ENCODE peak calls at places on chromosomes 2 and 18, in nine cellular contexts. W is HCT116, D is A549, S is ovary, U is prostate gland, M is heart left ventricle, N is body of pancreas, E is uterus, T is stomach. J is an unnamed sample.

GRCh38 chr2:7357993-7358392 is 440.8 kb downstream of the RNF144A start:
- DNase-seq in W (no peak), D (no peak), S (no peak), U (no peak), M (no peak), N (no peak), E (no peak), T (no peak), J (no peak)

GRCh38 chr2:20208487-20208882 is 16.4 kb downstream of the SDC1 start:
- DNase-seq in W (no peak), D (no peak), S (no peak), U (no peak), M (no peak), N (peak; percentile 49), E (no peak), T (peak; percentile 60), J (no peak)

GRCh38 chr2:67954125-67954748 is 108.6 kb downstream of the C1D start:
- DNase-seq in W (no peak), D (no peak), S (no peak), U (peak; percentile 11), M (no peak), N (peak; percentile 15), E (no peak), T (peak; percentile 27), J (no peak)

GRCh38 chr2:219772103-219772502 is 144.7 kb downstream of the SLC4A3 start:
- DNase-seq in W (no peak), D (no peak), S (no peak), U (peak; percentile 71), M (no peak), N (no peak), E (no peak), T (peak; percentile 38), J (no peak)

GRCh38 chr2:98507940-98508689 is 63.5 kb downstream of the INPP4A start:
- DNase-seq in W (no peak), D (no peak), S (no peak), U (no peak), M (peak; percentile 75), N (no peak), E (peak; percentile 67), T (no peak), J (peak; percentile 86)

GRCh38 chr18:10350661-10351060 is 103.8 kb upstream of the APCDD1 start:
- DNase-seq in W (no peak), D (no peak), S (no peak), U (no peak), M (no peak), N (no peak), E (no peak), T (no peak), J (no peak)

GRCh38 chr2:109131777-109132176 is 2.8 kb downstream of the SH3RF3 start:
- DNase-seq in W (no peak), D (no peak), S (no peak), U (no peak), M (no peak), N (no peak), E (no peak), T (no peak), J (no peak)

GRCh38 chr2:220071716-220072115 is 444.3 kb downstream of the SLC4A3 start:
- DNase-seq in W (no peak), D (no peak), S (no peak), U (no peak), M (no peak), N (no peak), E (no peak), T (no peak), J (no peak)

GRCh38 chr2:6917071-6917760 is at the start of gene RNF144A:
- DNase-seq in W (no peak), D (peak; percentile 53), S (peak; percentile 62), U (peak; percentile 35), M (peak; percentile 55), N (peak; percentile 65), E (peak; percentile 74), T (peak; percentile 64), J (peak; percentile 94)

GRCh38 chr2:121205321-121205942 is 79.6 kb downstream of the TFCP2L1 start:
- DNase-seq in W (no peak), D (no peak), S (no peak), U (no peak), M (peak; percentile 64), N (peak; percentile 42), E (no peak), T (peak; percentile 57), J (peak; percentile 21)

GRCh38 chr2:96815326-96816126 is 542 bp upstream of the CNNM3 start:
- DNase-seq in W (no peak), D (peak; percentile 38), S (no peak), U (peak; percentile 29), M (no peak), N (peak; percentile 40), E (no peak), T (no peak), J (peak; percentile 83)

GRCh38 chr2:66929632-66930385 is 467.3 kb upstream of the ETAA1 start:
- DNase-seq in W (no peak), D (no peak), S (peak; percentile 96), U (peak; percentile 74), M (peak; percentile 37), N (peak; percentile 91), E (peak; percentile 79), T (peak; percentile 65), J (peak; percentile 64)

GRCh38 chr2:5409925-5410360 is 282.2 kb upstream of the SOX11 start:
- DNase-seq in W (no peak), D (no peak), S (no peak), U (no peak), M (no peak), N (no peak), E (no peak), T (no peak), J (no peak)

GRCh38 chr2:66481100-66481549 is 46.2 kb downstream of the MEIS1 start:
- DNase-seq in W (no peak), D (peak; percentile 22), S (no peak), U (no peak), M (peak; percentile 51), N (no peak), E (no peak), T (peak; percentile 31), J (no peak)

GRCh38 chr2:27581417-27582128 is 1.3 kb upstream of the ZNF512 start:
- DNase-seq in W (no peak), D (no peak), S (no peak), U (no peak), M (no peak), N (no peak), E (no peak), T (no peak), J (no peak)

GRCh38 chr2:239880396-239880795 is 144.7 kb downstream of the NDUFA10 start:
- DNase-seq in W (no peak), D (no peak), S (no peak), U (no peak), M (no peak), N (no peak), E (no peak), T (peak; percentile 18), J (no peak)

GRCh38 chr2:124804014-124804940 is 779.2 kb downstream of the CNTNAP5 start:
- DNase-seq in W (peak; percentile 3), D (peak; percentile 40), S (no peak), U (no peak), M (no peak), N (peak; percentile 12), E (no peak), T (no peak), J (no peak)

GRCh38 chr2:106160786-106161261 is 33.3 kb downstream of the UXS1 start:
- DNase-seq in W (no peak), D (no peak), S (no peak), U (no peak), M (no peak), N (peak; percentile 51), E (no peak), T (no peak), J (peak; percentile 84)

GRCh38 chr2:100761365-100761764 is 58.6 kb upstream of the NPAS2 start:
- DNase-seq in W (no peak), D (no peak), S (no peak), U (no peak), M (no peak), N (no peak), E (no peak), T (no peak), J (no peak)

DNA sequence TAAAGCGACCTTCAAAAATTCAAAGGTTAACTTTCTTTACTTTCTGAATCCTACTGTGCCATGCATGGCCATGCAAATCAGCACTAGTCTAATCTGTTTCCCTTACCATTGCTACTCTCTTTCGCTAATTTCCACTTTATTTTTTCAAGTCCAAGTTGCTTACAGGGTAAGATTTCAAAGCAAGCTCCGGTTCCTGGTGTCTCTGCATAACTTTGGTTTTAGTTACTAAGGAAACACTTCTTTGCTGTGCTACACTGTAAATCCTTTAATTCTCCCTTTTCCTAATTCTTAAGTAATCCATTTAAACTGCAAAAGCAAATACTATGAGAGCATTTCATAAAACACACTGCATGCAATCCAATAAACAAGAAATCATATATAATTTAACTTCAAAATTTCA is 383.5 kb upstream of the LYPD1 start:
- DNase-seq in W (no peak), D (no peak), S (no peak), U (no peak), M (no peak), N (no peak), E (no peak), T (no peak), J (no peak)
- H3K27ac ChIP-seq in W (no peak overlapping the region), D (no peak overlapping the region), S (no peak overlapping the region), U (no peak overlapping the region), M (no peak overlapping the region), N (no peak overlapping the region), E (no peak overlapping the region), T (no peak overlapping the region), J (no peak overlapping the region)

GRCh38 chr18:62768172-62768943 is 53.0 kb downstream of the PHLPP1 start:
- DNase-seq in W (no peak), D (no peak), S (no peak), U (no peak), M (no peak), N (no peak), E (no peak), T (no peak), J (no peak)
- H3K4me1 ChIP-seq in W (peaks cover 9% of the 10 kb centered on the region), D (peaks cover 38% of the 10 kb centered on the region), S (peaks cover 3% of the 10 kb centered on the region), U (peaks cover 2% of the 10 kb centered on the region), M (peaks cover 4% of the 10 kb centered on the region), N (peaks cover 39% of the 10 kb centered on the region), E (no peaks in the 10 kb centered on the region), T (no peaks in the 10 kb centered on the region), J (no peaks in the 10 kb centered on the region)

GRCh38 chr2:214808961-214809750 is at the start of gene BARD1:
- DNase-seq in W (peak; percentile 16), D (peak; percentile 49), S (peak; percentile 33), U (peak; percentile 46), M (peak; percentile 43), N (peak; percentile 29), E (peak; percentile 44), T (peak; percentile 41), J (peak; percentile 86)
- TF ChIP-seq POLR2A in W (no peak), D (peak; percentile 58), S (peak; percentile 46), U (peak; percentile 70), M (peak; percentile 36), N (peak; percentile 46), E (peak; percentile 65), T (no peak), J (no peak)

DNA sequence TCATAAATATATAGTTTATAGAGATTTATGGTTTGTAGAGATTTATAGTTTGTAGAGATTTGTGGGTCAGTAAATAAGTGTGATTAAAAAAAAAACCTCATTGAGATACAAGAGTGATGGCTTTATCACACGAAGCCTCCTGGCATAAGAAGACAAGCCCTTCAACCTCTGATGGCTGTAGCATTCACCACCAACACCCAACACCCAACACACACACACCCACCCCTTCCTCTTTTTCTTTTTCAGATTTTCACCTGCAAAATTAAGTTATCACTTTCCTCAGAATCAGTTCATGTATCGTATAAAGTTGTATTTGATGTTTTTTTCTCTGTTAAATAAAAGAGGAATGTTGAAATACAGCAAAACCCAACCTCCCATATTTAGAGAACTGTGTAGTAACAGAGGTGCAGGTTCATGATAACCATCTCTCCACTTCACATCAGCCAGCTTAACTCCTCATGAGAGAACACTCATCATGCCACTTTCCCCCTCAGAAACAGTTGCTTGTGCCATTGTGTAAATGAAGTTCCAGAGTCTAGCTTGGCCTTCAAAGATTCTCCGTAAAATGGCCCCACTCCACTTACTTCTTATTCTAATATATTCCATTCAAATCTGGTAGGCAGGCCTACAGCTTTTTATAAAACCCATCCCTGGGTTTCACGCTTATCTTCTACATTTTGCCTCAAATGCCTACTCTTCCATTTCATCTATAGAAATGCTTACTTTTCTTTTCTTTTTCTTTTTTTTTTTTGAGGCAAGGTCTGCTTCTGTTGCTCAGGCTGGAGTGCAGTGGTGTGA is 105.9 kb downstream of the SPTBN1 start:
- DNase-seq in W (no peak), D (no peak), S (no peak), U (no peak), M (no peak), N (no peak), E (no peak), T (no peak), J (no peak)
- H3K27ac ChIP-seq in W (no peak overlapping the region), D (peak overlapping the region; percentile 16), S (no peak overlapping the region), U (no peak overlapping the region), M (peak overlapping the region; percentile 23), N (peak overlapping the region; percentile 35), E (no peak overlapping the region), T (peak overlapping the region; percentile 8), J (peak overlapping the region; percentile 95)